ENCODE peak calls at places on chromosomes 1 and 21, in four cellular contexts. R, M, X and F are unnamed samples.

GRCh38 chr1:227035316-227035715 is 95.2 kb downstream of the COQ8A start:
- DNase-seq in M (no peak), X (no peak), R (no peak), F (no peak)

GRCh38 chr1:86515597-86515996 is 31.3 kb upstream of the CLCA4 start:
- DNase-seq in X (peak; percentile 39), R (peak; percentile 72), M (no peak), F (no peak)

GRCh38 chr1:233788687-233789086 is 115.8 kb upstream of the SLC35F3 start:
- DNase-seq in M (no peak), X (no peak), R (no peak), F (no peak)

GRCh38 chr1:196951711-196952394 is 8.3 kb downstream of the CFHR2 start:
- DNase-seq in R (no peak), X (no peak), M (peak; percentile 13), F (no peak)

GRCh38 chr1:154726443-154726842 is 118.5 kb upstream of the ADAR start:
- DNase-seq in X (no peak), R (no peak), M (no peak), F (peak; percentile 5)

GRCh38 chr1:67898033-67898726 is 64.9 kb upstream of the GNG12 start:
- DNase-seq in M (peak; percentile 52), R (peak; percentile 19), X (no peak), F (no peak)

GRCh38 chr21:41207401-41208388 is 39.7 kb downstream of the BACE2 start:
- DNase-seq in R (no peak), M (peak; percentile 86), X (no peak), F (no peak)

GRCh38 chr1:240349695-240350094 is 258.0 kb downstream of the FMN2 start:
- DNase-seq in M (no peak), X (no peak), R (no peak), F (no peak)

GRCh38 chr1:214637722-214638473 is 34.9 kb downstream of the CENPF start:
- DNase-seq in R (peak; percentile 69), M (peak; percentile 69), X (peak; percentile 42), F (no peak)

GRCh38 chr1:65630855-65631254 is 161.8 kb upstream of the PDE4B start:
- DNase-seq in X (no peak), M (peak; percentile 1), R (no peak), F (no peak)

GRCh38 chr1:236795757-236796719 is 946 bp downstream of the MTR start:
- DNase-seq in R (peak; percentile 5), M (peak; percentile 62), X (peak; percentile 8), F (peak; percentile 4)

GRCh38 chr1:62358974-62359373 is 39.7 kb upstream of the KANK4 start:
- DNase-seq in R (no peak), X (no peak), M (no peak), F (no peak)

GRCh38 chr1:21099869-21100131 is 76.9 kb downstream of the EIF4G3 start:
- DNase-seq in X (no peak), M (no peak), R (no peak), F (no peak)

GRCh38 chr1:57254006-57254405 is 169.9 kb downstream of the DAB1 start:
- DNase-seq in X (no peak), M (peak; percentile 32), R (no peak), F (no peak)

GRCh38 chr1:24535021-24535424 is 20.9 kb upstream of the NCMAP start:
- DNase-seq in X (peak; percentile 81), R (peak; percentile 75), M (no peak), F (no peak)

GRCh38 chr1:225921734-225922709 is 2.0 kb downstream of the PYCR2 start:
- DNase-seq in R (no peak), M (no peak), X (no peak), F (peak; percentile 96)

GRCh38 chr1:66752000-66752592 is at the start of gene DYNLT5:
- DNase-seq in R (peak; percentile 80), M (peak; percentile 43), X (no peak), F (no peak)

GRCh38 chr1:220363196-220363831 is 91.1 kb upstream of the RAB3GAP2 start:
- DNase-seq in M (no peak), X (no peak), R (no peak), F (no peak)

GRCh38 chr1:84688461-84689061 is 1.7 kb downstream of the SSX2IP start:
- DNase-seq in X (no peak), M (no peak), R (no peak), F (no peak)

GRCh38 chr1:118217073-118217620 is 32.1 kb upstream of the SPAG17 start:
- DNase-seq in X (no peak), M (no peak), R (no peak), F (no peak)

GRCh38 chr1:219774386-219774785 is 154.0 kb downstream of the SLC30A10 start:
- DNase-seq in M (no peak), X (no peak), R (no peak), F (no peak)

GRCh38 chr1:1080951-1081310 is 6.8 kb upstream of the RNF223 start:
- DNase-seq in R (no peak), X (no peak), M (no peak), F (no peak)

GRCh38 chr1:59115865-59116264 is 181.0 kb upstream of the FGGY start:
- DNase-seq in M (no peak), X (no peak), R (no peak), F (no peak)

GRCh38 chr1:167911413-167911812 is 2.5 kb downstream of the ADCY10 start:
- DNase-seq in R (no peak), M (no peak), X (no peak), F (no peak)

GRCh38 chr1:156665539-156665938 is 11.7 kb downstream of the NES start:
- DNase-seq in M (no peak), X (no peak), R (no peak), F (no peak)

GRCh38 chr21:41411449-41412089 is 14.5 kb upstream of the MX1 start:
- DNase-seq in R (peak; percentile 55), M (no peak), X (peak; percentile 43), F (no peak)

GRCh38 chr1:2413495-2414296 is 1.3 kb upstream of the PEX10 start:
- DNase-seq in X (peak; percentile 30), R (peak; percentile 38), M (no peak), F (no peak)

GRCh38 chr1:220331318-220331717 is 59.1 kb upstream of the RAB3GAP2 start:
- DNase-seq in R (no peak), X (no peak), M (no peak), F (no peak)

GRCh38 chr1:185398022-185398421 is 81.0 kb upstream of the IVNS1ABP start:
- DNase-seq in M (no peak), X (no peak), R (no peak), F (no peak)

GRCh38 chr1:185398599-185398998 is 81.6 kb upstream of the IVNS1ABP start:
- DNase-seq in M (no peak), X (no peak), R (no peak), F (no peak)

GRCh38 chr1:185402930-185403329 is 85.9 kb upstream of the IVNS1ABP start:
- DNase-seq in X (no peak), M (no peak), R (no peak), F (no peak)

GRCh38 chr1:185401019-185401418 is 84.0 kb upstream of the IVNS1ABP start:
- DNase-seq in X (no peak), R (peak; percentile 91), M (peak; percentile 11), F (peak; percentile 96)

DNA sequence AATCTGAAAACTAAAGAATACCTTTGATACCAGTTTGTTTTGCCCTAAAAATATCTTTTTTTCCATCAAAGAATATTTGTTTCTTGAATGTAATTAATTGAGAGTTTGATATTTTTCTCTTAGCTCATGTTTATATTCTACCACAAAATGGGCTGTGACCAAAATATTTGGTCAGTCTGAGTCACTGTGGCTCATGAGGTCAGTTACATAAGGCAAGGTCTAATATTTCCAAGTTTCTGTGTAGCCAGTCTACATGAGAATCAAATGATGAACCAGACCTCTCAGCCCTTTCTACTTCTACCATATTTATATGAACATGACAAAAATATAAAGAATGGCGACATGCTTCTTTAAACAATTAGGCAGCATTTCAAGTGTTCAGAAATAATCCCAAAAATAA is 83.0 kb upstream of the IVNS1ABP start:
- DNase-seq in M (peak; percentile 81), X (no peak), R (no peak), F (peak; percentile 52)
- H3K4me2 ChIP-seq in M (no peak overlapping the region), X (no peak overlapping the region), R (no peak overlapping the region), F (no peak overlapping the region)

DNA sequence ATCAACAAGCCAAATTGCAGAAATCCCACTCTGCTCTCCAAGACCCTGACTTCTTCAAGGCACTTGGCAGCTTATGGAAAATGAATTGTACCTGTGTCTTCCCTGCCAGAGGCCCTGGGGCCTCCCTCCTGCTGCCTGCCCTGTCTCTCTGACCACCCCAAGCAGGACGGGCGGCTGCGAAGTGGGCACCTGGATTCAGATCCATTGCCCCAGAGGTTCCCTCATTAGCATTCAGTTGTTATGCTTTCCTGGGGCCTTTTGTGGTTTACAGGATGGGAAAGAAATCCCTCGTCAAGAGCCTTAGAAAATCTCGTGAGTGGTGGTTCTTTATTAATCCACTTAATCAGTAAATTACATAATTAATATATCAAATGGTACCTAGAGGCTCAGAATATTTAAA is 179.3 kb downstream of the TNR start:
- DNase-seq in R (peak; percentile 54), X (no peak), M (no peak), F (no peak)
- H3K4me2 ChIP-seq in R (peak overlapping the region; percentile 64), X (no peak overlapping the region), M (no peak overlapping the region), F (no peak overlapping the region)

GRCh38 chr1:173406783-173407230 is 70.3 kb upstream of the PRDX6 start:
- DNase-seq in M (no peak), X (peak; percentile 71), R (no peak), F (no peak)

GRCh38 chr1:173403996-173404395 is 73.1 kb upstream of the PRDX6 start:
- DNase-seq in R (no peak), X (no peak), M (no peak), F (no peak)

GRCh38 chr1:173405758-173406344 is 71.3 kb upstream of the PRDX6 start:
- DNase-seq in X (no peak), M (peak; percentile 83), R (no peak), F (no peak)

GRCh38 chr1:173407846-173408245 is 69.3 kb upstream of the PRDX6 start:
- DNase-seq in X (no peak), R (no peak), M (no peak), F (no peak)

GRCh38 chr1:173405281-173405680 is 71.9 kb upstream of the PRDX6 start:
- DNase-seq in M (no peak), X (no peak), R (no peak), F (no peak)
- H3K4me2 ChIP-seq in M (no peak overlapping the region), X (no peak overlapping the region), R (no peak overlapping the region), F (no peak overlapping the region)

GRCh38 chr21:27582946-27583270 is 616.0 kb upstream of the ADAMTS5 start:
- DNase-seq in R (no peak), X (no peak), M (no peak), F (no peak)

GRCh38 chr21:27586326-27586725 is 619.4 kb upstream of the ADAMTS5 start:
- DNase-seq in R (no peak), M (no peak), X (no peak), F (no peak)

GRCh38 chr21:27584266-27584665 is 617.4 kb upstream of the ADAMTS5 start:
- DNase-seq in M (no peak), R (no peak), X (no peak), F (no peak)

GRCh38 chr21:27590271-27590670 is 623.4 kb upstream of the ADAMTS5 start:
- DNase-seq in M (no peak), X (no peak), R (peak; percentile 21), F (no peak)

DNA sequence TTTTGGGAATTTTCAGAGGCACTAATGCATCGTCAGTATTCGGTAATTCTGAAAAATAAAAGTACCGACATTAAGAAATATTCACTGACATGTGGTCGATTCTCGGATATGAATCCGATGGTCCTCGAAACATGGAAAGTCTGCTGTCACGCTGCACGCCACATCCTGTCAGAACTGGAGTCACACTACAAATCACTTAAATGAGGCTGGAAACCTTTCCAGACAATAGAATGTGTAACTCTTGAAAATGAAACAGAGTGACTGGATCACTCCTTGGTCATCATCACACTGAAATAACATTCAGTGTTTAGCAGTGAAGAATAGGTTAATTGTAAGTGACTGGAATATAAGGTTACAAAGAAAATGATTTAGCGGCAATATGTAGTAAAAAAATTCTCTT is 620.1 kb upstream of the ADAMTS5 start:
- DNase-seq in X (no peak), R (no peak), M (no peak), F (no peak)
- H3K4me2 ChIP-seq in X (no peak overlapping the region), R (no peak overlapping the region), M (peak overlapping the region; percentile 59), F (no peak overlapping the region)

GRCh38 chr21:45438391-45439145 is 33.6 kb downstream of the COL18A1 start:
- DNase-seq in M (no peak), R (no peak), X (no peak), F (no peak)
- H3K4me2 ChIP-seq in M (peak overlapping the region; percentile 53), R (no peak overlapping the region), X (no peak overlapping the region), F (peak overlapping the region; percentile 78)